ENCODE peak calls at places on chromosomes 3 and 15, in five cellular contexts. P is stimulated activated CD8-positive, alpha-beta memory T cell treated with anti-CD3 and anti-CD28 coated beads, Interleukin-4, amount 100 ng/mL, for 1 hour; K is putamen; R is GM20000; M is psoas muscle. T is an unnamed sample.
A peak's percentile ranks its signal among the peaks of the same experiment; 100 is the strongest.

GRCh38 chr3:126562737-126563276 is 4.1 kb upstream of the C3orf22 start:
- DNase-seq in P (no peak), K (no peak), R (no peak), M (no peak), T (no peak)

GRCh38 chr3:148631124-148631903 is 66.4 kb upstream of the AGTR1 start:
- DNase-seq in P (no peak), K (no peak), R (no peak), M (no peak), T (no peak)

GRCh38 chr15:60301024-60301423 is 96.8 kb downstream of the ANXA2 start:
- DNase-seq in P (no peak), K (no peak), R (no peak), M (no peak), T (no peak)

GRCh38 chr15:74402337-74402839 is 31.4 kb downstream of the SEMA7A start:
- DNase-seq in P (no peak), K (no peak), R (no peak), M (no peak), T (no peak)

GRCh38 chr3:102006812-102007485 is 157.6 kb downstream of the NFKBIZ start:
- DNase-seq in P (no peak), K (no peak), R (no peak), M (no peak), T (no peak)

GRCh38 chr3:116339441-116340028 is 105.8 kb downstream of the LSAMP start:
- DNase-seq in P (no peak), K (peak; percentile 10), R (no peak), M (no peak), T (peak; percentile 3)

GRCh38 chr3:8712045-8712870 is 21.3 kb upstream of the CAV3 start:
- DNase-seq in P (no peak), K (no peak), R (no peak), M (no peak), T (no peak)

GRCh38 chr3:14524311-14524711 is 15.8 kb downstream of the GRIP2 start:
- DNase-seq in P (no peak), K (no peak), R (no peak), M (peak; percentile 89), T (no peak)

T was measured in anterior cingulate cortex.